ENCODE peak calls at places on chromosomes 2 and 18, in six cellular contexts. N is SW 1271; Z is hypothalamus; B is mesenteric fat pad; K is CD8-positive, alpha-beta T cell; U is stimulated activated naive B cell treated with anti-CD40 and anti-IgM and Interleukin-4, amounts not matched to agents 10 μg/mL and 1 μg/mL and 100 μg/mL, for 72 hours. M is an unnamed sample.

GRCh38 chr18:3410273-3410672 is 39.7 kb upstream of the TGIF1 start:
- DNase-seq in N (no peak), K (no peak), Z (no peak), B (no peak), U (no peak), M (no peak)

GRCh38 chr2:39524061-39524460 is 87.0 kb upstream of the MAP4K3 start:
- DNase-seq in N (no peak), Z (no peak), U (no peak), B (no peak), K (no peak), M (no peak)

GRCh38 chr2:84687498-84688149 is 171.3 kb downstream of the DNAH6 start:
- DNase-seq in U (no peak), B (no peak), N (no peak), K (no peak), Z (no peak), M (no peak)

GRCh38 chr2:121356058-121356640 is 71.1 kb upstream of the TFCP2L1 start:
- DNase-seq in Z (peak), B (no peak), N (peak), U (no peak), K (no peak), M (peak)

GRCh38 chr2:238894226-238894949 is 46.5 kb downstream of the TWIST2 start:
- DNase-seq in K (no peak), N (no peak), Z (no peak), U (no peak), B (peak), M (no peak)

GRCh38 chr2:115124817-115125216 is 682.4 kb downstream of the DPP10 start:
- DNase-seq in Z (no peak), K (no peak), B (no peak), U (no peak), N (no peak), M (no peak)

GRCh38 chr2:198615972-198616371 is 811.6 kb downstream of the PLCL1 start:
- DNase-seq in U (no peak), B (no peak), N (no peak), Z (no peak), K (no peak), M (no peak)

GRCh38 chr2:140949932-140950331 is 1180.9 kb downstream of the LRP1B start:
- DNase-seq in K (no peak), N (no peak), B (no peak), U (no peak), Z (no peak), M (no peak)

GRCh38 chr2:44168684-44169154 is at the start of gene PPM1B:
- DNase-seq in Z (peak), K (peak), N (no peak), U (no peak), B (peak), M (no peak)

GRCh38 chr2:108579631-108580030 is 45.4 kb downstream of the LIMS1 start:
- DNase-seq in U (no peak), K (no peak), N (peak), Z (no peak), B (no peak), M (no peak)

GRCh38 chr18:51724790-51725721 is 527.6 kb upstream of the MEX3C start:
- DNase-seq in Z (no peak), B (no peak), K (no peak), N (no peak), U (no peak), M (peak)

GRCh38 chr2:159084395-159085370 is 116.2 kb downstream of the TANC1 start:
- DNase-seq in N (no peak), U (no peak), B (no peak), Z (no peak), K (no peak), M (no peak)

GRCh38 chr18:13003466-13003896 is 12.3 kb downstream of the CEP192 start:
- DNase-seq in K (no peak), Z (no peak), U (no peak), B (no peak), N (peak), M (peak)